ENCODE peak calls at places on chromosome 3, in ten cellular contexts. One of them, this sample, is unnamed.

GRCh38 chr3:69094467-69095205 is 9.9 kb downstream of the ARL6IP5 start:
- DNase-seq in activated naive CD4-positive, alpha-beta T cell treated with Interleukin-2 at 50 U/mL for 16 hours: no peak
- DNase-seq in stimulated activated CD4-positive, alpha-beta T cell treated with anti-CD3 and anti-CD28 coated beads, Interleukin-2, amount 100 ng/mL, for 48 hours: no peak
- DNase-seq in anterior cingulate cortex: no peak
- DNase-seq in PC-3: no peak
- DNase-seq in HS-5: no peak
- DNase-seq in CD4-positive, alpha-beta memory T cell: no peak
- DNase-seq in NAMALWA: no peak
- DNase-seq in GF-D8: peak
- DNase-seq in memory B cell: no peak
- DNase-seq in this sample: no peak

GRCh38 chr3:127387119-127387518 is 99.3 kb upstream of the PRR20G start:
- DNase-seq in HS-5: no peak
- DNase-seq in memory B cell: no peak
- DNase-seq in anterior cingulate cortex: no peak
- DNase-seq in stimulated activated CD4-positive, alpha-beta T cell treated with anti-CD3 and anti-CD28 coated beads, Interleukin-2, amount 100 ng/mL, for 48 hours: no peak
- DNase-seq in CD4-positive, alpha-beta memory T cell: no peak
- DNase-seq in NAMALWA: no peak
- DNase-seq in activated naive CD4-positive, alpha-beta T cell treated with Interleukin-2 at 50 U/mL for 16 hours: no peak
- DNase-seq in GF-D8: no peak
- DNase-seq in PC-3: no peak
- DNase-seq in this sample: no peak

GRCh38 chr3:126259411-126260391 is 79.3 kb upstream of the ALDH1L1 start:
- DNase-seq in CD4-positive, alpha-beta memory T cell: no peak
- DNase-seq in GF-D8: no peak
- DNase-seq in activated naive CD4-positive, alpha-beta T cell treated with Interleukin-2 at 50 U/mL for 16 hours: no peak
- DNase-seq in anterior cingulate cortex: peak
- DNase-seq in NAMALWA: peak
- DNase-seq in HS-5: no peak
- DNase-seq in stimulated activated CD4-positive, alpha-beta T cell treated with anti-CD3 and anti-CD28 coated beads, Interleukin-2, amount 100 ng/mL, for 48 hours: no peak
- DNase-seq in memory B cell: no peak
- DNase-seq in PC-3: peak
- DNase-seq in this sample: peak

GRCh38 chr3:157512534-157512933 is 9.3 kb upstream of the VEPH1 start:
- DNase-seq in HS-5: no peak
- DNase-seq in PC-3: no peak
- DNase-seq in anterior cingulate cortex: no peak
- DNase-seq in NAMALWA: no peak
- DNase-seq in GF-D8: no peak
- DNase-seq in CD4-positive, alpha-beta memory T cell: no peak
- DNase-seq in stimulated activated CD4-positive, alpha-beta T cell treated with anti-CD3 and anti-CD28 coated beads, Interleukin-2, amount 100 ng/mL, for 48 hours: no peak
- DNase-seq in activated naive CD4-positive, alpha-beta T cell treated with Interleukin-2 at 50 U/mL for 16 hours: no peak
- DNase-seq in memory B cell: no peak
- DNase-seq in this sample: no peak

GRCh38 chr3:194306771-194307640 is 44.1 kb downstream of the CPN2 start:
- DNase-seq in memory B cell: peak
- DNase-seq in GF-D8: peak
- DNase-seq in CD4-positive, alpha-beta memory T cell: peak
- DNase-seq in HS-5: no peak
- DNase-seq in anterior cingulate cortex: no peak
- DNase-seq in NAMALWA: peak
- DNase-seq in PC-3: no peak
- DNase-seq in stimulated activated CD4-positive, alpha-beta T cell treated with anti-CD3 and anti-CD28 coated beads, Interleukin-2, amount 100 ng/mL, for 48 hours: no peak
- DNase-seq in activated naive CD4-positive, alpha-beta T cell treated with Interleukin-2 at 50 U/mL for 16 hours: no peak
- DNase-seq in this sample: no peak

GRCh38 chr3:80643421-80643820 is 875.6 kb upstream of the ROBO1 start:
- DNase-seq in stimulated activated CD4-positive, alpha-beta T cell treated with anti-CD3 and anti-CD28 coated beads, Interleukin-2, amount 100 ng/mL, for 48 hours: no peak
- DNase-seq in CD4-positive, alpha-beta memory T cell: no peak
- DNase-seq in activated naive CD4-positive, alpha-beta T cell treated with Interleukin-2 at 50 U/mL for 16 hours: no peak
- DNase-seq in GF-D8: no peak
- DNase-seq in memory B cell: no peak
- DNase-seq in HS-5: no peak
- DNase-seq in PC-3: no peak
- DNase-seq in anterior cingulate cortex: no peak
- DNase-seq in NAMALWA: no peak
- DNase-seq in this sample: no peak

GRCh38 chr3:135240426-135240825 is 445.4 kb downstream of the EPHB1 start:
- DNase-seq in anterior cingulate cortex: peak
- DNase-seq in stimulated activated CD4-positive, alpha-beta T cell treated with anti-CD3 and anti-CD28 coated beads, Interleukin-2, amount 100 ng/mL, for 48 hours: no peak
- DNase-seq in activated naive CD4-positive, alpha-beta T cell treated with Interleukin-2 at 50 U/mL for 16 hours: no peak
- DNase-seq in GF-D8: no peak
- DNase-seq in CD4-positive, alpha-beta memory T cell: no peak
- DNase-seq in memory B cell: no peak
- DNase-seq in PC-3: no peak
- DNase-seq in HS-5: no peak
- DNase-seq in NAMALWA: peak
- DNase-seq in this sample: no peak

GRCh38 chr3:17143893-17144664 is 259.3 kb downstream of the PLCL2 start:
- DNase-seq in memory B cell: no peak
- DNase-seq in stimulated activated CD4-positive, alpha-beta T cell treated with anti-CD3 and anti-CD28 coated beads, Interleukin-2, amount 100 ng/mL, for 48 hours: no peak
- DNase-seq in CD4-positive, alpha-beta memory T cell: no peak
- DNase-seq in anterior cingulate cortex: no peak
- DNase-seq in NAMALWA: no peak
- DNase-seq in GF-D8: no peak
- DNase-seq in PC-3: no peak
- DNase-seq in activated naive CD4-positive, alpha-beta T cell treated with Interleukin-2 at 50 U/mL for 16 hours: no peak
- DNase-seq in HS-5: no peak
- DNase-seq in this sample: no peak

GRCh38 chr3:177905173-177905894 is 630.9 kb upstream of the KCNMB2 start:
- DNase-seq in CD4-positive, alpha-beta memory T cell: no peak
- DNase-seq in GF-D8: no peak
- DNase-seq in NAMALWA: no peak
- DNase-seq in memory B cell: no peak
- DNase-seq in anterior cingulate cortex: no peak
- DNase-seq in activated naive CD4-positive, alpha-beta T cell treated with Interleukin-2 at 50 U/mL for 16 hours: no peak
- DNase-seq in HS-5: peak
- DNase-seq in stimulated activated CD4-positive, alpha-beta T cell treated with anti-CD3 and anti-CD28 coated beads, Interleukin-2, amount 100 ng/mL, for 48 hours: no peak
- DNase-seq in PC-3: peak
- DNase-seq in this sample: no peak

GRCh38 chr3:174417568-174417967 is 441.6 kb upstream of the NAALADL2 start:
- DNase-seq in NAMALWA: no peak
- DNase-seq in CD4-positive, alpha-beta memory T cell: no peak
- DNase-seq in HS-5: no peak
- DNase-seq in stimulated activated CD4-positive, alpha-beta T cell treated with anti-CD3 and anti-CD28 coated beads, Interleukin-2, amount 100 ng/mL, for 48 hours: no peak
- DNase-seq in GF-D8: no peak
- DNase-seq in activated naive CD4-positive, alpha-beta T cell treated with Interleukin-2 at 50 U/mL for 16 hours: no peak
- DNase-seq in memory B cell: no peak
- DNase-seq in PC-3: no peak
- DNase-seq in anterior cingulate cortex: no peak
- DNase-seq in this sample: no peak

GRCh38 chr3:18007980-18008379 is 265.5 kb upstream of the TBC1D5 start:
- DNase-seq in anterior cingulate cortex: no peak
- DNase-seq in CD4-positive, alpha-beta memory T cell: no peak
- DNase-seq in memory B cell: no peak
- DNase-seq in GF-D8: no peak
- DNase-seq in HS-5: no peak
- DNase-seq in stimulated activated CD4-positive, alpha-beta T cell treated with anti-CD3 and anti-CD28 coated beads, Interleukin-2, amount 100 ng/mL, for 48 hours: no peak
- DNase-seq in activated naive CD4-positive, alpha-beta T cell treated with Interleukin-2 at 50 U/mL for 16 hours: no peak
- DNase-seq in NAMALWA: no peak
- DNase-seq in PC-3: no peak
- DNase-seq in this sample: no peak

GRCh38 chr3:26074080-26074479 is 284.2 kb downstream of the OXSM start:
- DNase-seq in anterior cingulate cortex: no peak
- DNase-seq in GF-D8: no peak
- DNase-seq in memory B cell: no peak
- DNase-seq in HS-5: no peak
- DNase-seq in PC-3: no peak
- DNase-seq in activated naive CD4-positive, alpha-beta T cell treated with Interleukin-2 at 50 U/mL for 16 hours: no peak
- DNase-seq in CD4-positive, alpha-beta memory T cell: no peak
- DNase-seq in stimulated activated CD4-positive, alpha-beta T cell treated with anti-CD3 and anti-CD28 coated beads, Interleukin-2, amount 100 ng/mL, for 48 hours: no peak
- DNase-seq in NAMALWA: no peak
- DNase-seq in this sample: no peak

This sample was measured in putamen.